ENCODE peak calls at places on chromosomes 12 and 14, in four cellular contexts. O, X, C and L are unnamed samples.

GRCh38 chr12:19674437-19674836 is 235.1 kb downstream of the AEBP2 start:
- DNase-seq in C (no peak), O (no peak), X (no peak), L (no peak)

GRCh38 chr12:92055877-92056276 is 89.8 kb downstream of the BTG1 start:
- DNase-seq in O (no peak), X (no peak), C (peak; percentile 51), L (no peak)

GRCh38 chr12:15982471-15982870 is 71.3 kb downstream of the DERA start:
- DNase-seq in O (no peak), X (peak; percentile 50), C (peak; percentile 28), L (no peak)

GRCh38 chr12:131929530-131930456 is 717 bp downstream of the PUS1 start:
- DNase-seq in O (no peak), C (peak; percentile 50), X (no peak), L (no peak)

GRCh38 chr12:111777345-111778045 is 10.8 kb downstream of the ALDH2 start:
- DNase-seq in X (no peak), C (peak; percentile 62), O (no peak), L (no peak)

GRCh38 chr12:123998960-123999359 is 25.9 kb downstream of the ZNF664 start:
- DNase-seq in C (no peak), O (no peak), X (no peak), L (no peak)

GRCh38 chr14:55580401-55581010 is 499 bp downstream of the KTN1 start:
- DNase-seq in X (no peak), C (peak; percentile 71), O (peak; percentile 88), L (no peak)

GRCh38 chr12:122265433-122265832 is 861 bp downstream of the VPS33A start:
- DNase-seq in O (no peak), C (no peak), X (no peak), L (no peak)

GRCh38 chr12:3832738-3833137 is 40.5 kb downstream of the PARP11 start:
- DNase-seq in O (no peak), X (no peak), C (no peak), L (no peak)

GRCh38 chr14:101225116-101225728 is 321.7 kb upstream of the RTL1 start:
- DNase-seq in C (peak; percentile 74), X (no peak), O (peak; percentile 68), L (no peak)

GRCh38 chr12:66898700-66899469 is 220.0 kb upstream of the GRIP1 start:
- DNase-seq in X (no peak), C (no peak), O (no peak), L (no peak)

GRCh38 chr12:87266305-87266704 is 762.9 kb downstream of the C12orf50 start:
- DNase-seq in C (peak; percentile 4), X (no peak), O (no peak), L (no peak)

GRCh38 chr12:120092531-120093335 is 23.8 kb downstream of the RAB35 start:
- DNase-seq in O (no peak), X (no peak), C (no peak), L (no peak)
- TF ChIP-seq CTCF in O (no peak), X (no peak), C (no peak), L (no peak)

DNA sequence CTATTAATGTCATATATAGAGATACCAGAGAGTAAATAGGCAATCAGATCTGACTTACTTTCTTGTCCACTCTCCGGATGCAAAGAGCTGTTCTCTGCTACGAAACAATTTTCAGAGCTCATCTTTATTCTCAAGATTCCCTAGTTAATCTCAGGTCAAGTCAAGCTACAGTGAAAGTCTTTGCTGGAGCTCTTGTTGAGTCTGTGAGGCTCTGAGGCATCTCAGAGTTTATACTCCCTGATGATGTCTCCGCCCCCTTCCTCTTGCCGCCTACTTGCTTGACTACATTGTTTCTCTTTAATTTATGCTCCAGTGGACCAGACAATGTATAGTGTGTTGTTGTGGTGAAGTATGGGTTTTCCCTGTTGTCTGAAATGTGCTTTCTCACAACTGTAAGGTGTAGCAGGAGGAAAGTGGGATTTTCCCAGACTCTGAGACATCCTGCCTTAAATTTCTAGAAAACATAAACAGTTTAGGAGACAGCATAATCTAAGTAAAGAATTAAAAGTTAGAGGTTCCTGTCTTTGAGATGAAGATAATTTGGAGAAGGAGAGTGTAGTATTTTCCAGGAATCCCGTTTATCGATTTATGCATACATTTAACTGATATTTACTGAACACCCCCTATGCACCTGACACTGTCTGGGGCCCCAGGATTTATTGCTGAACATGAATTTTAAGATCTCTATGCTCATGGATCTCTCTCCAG is at the start of gene CD69:
- DNase-seq in C (no peak), X (no peak), O (no peak), L (no peak)
- H3K4me3 ChIP-seq in C (no peak within 1 kb of the TSS), X (no peak within 1 kb of the TSS), O (no peak within 1 kb of the TSS), L (no peak within 1 kb of the TSS)

GRCh38 chr14:68921666-68922065 is 57.4 kb downstream of the ACTN1 start:
- DNase-seq in X (no peak), O (no peak), C (no peak), L (no peak)
- TF ChIP-seq CTCF in X (no peak), O (no peak), C (peak; percentile 5), L (no peak)

DNA sequence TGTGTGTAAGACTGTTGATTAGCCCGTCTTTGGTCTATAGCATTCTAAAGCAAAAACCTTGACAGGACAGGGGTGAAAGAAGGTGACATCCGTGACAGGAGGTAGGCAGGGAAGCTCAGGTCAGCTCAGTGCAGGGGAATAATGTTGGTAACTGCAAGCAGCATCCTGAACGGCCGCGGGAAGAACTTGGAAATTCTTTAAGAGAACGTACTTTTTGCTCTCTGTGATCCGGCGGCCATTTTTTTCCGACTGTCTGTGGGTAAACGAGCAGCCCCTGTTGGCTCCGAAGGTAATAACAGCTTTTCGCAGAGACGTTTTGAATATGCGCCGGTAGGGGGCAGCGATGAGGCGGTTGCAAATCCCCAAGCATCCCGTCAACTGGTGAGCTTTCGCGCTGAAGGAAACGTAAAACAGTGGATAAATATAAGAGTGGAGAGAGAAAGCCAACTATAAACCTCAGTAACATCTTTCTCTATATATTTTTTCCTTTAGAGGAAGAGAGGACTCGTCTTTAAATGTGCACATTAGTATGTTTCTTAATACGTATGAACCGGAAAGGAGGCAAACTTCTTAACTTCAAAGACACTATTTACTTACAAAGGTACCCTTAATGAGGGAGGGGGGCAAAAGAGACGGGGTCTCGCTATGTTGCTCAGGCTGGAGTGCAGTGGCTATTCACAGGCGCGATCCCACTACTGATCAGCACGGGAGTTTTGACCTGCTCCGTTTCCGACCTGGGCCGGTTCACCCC is 9.5 kb upstream of the NEMF start:
- DNase-seq in C (peak; percentile 93), X (peak; percentile 59), O (peak; percentile 98), L (peak; percentile 75)
- H3K4me3 ChIP-seq in C (peak overlapping the region; percentile 66), X (peak overlapping the region; percentile 67), O (peak overlapping the region; percentile 71), L (peak overlapping the region; percentile 59)

GRCh38 chr12:30514666-30515065 is 181.0 kb downstream of the IPO8 start:
- DNase-seq in C (no peak), O (no peak), X (no peak), L (no peak)

GRCh38 chr12:30517320-30517719 is 178.3 kb downstream of the IPO8 start:
- DNase-seq in X (no peak), O (no peak), C (no peak), L (no peak)

GRCh38 chr12:30519535-30519934 is 176.1 kb downstream of the IPO8 start:
- DNase-seq in C (no peak), X (no peak), O (no peak), L (no peak)

DNA sequence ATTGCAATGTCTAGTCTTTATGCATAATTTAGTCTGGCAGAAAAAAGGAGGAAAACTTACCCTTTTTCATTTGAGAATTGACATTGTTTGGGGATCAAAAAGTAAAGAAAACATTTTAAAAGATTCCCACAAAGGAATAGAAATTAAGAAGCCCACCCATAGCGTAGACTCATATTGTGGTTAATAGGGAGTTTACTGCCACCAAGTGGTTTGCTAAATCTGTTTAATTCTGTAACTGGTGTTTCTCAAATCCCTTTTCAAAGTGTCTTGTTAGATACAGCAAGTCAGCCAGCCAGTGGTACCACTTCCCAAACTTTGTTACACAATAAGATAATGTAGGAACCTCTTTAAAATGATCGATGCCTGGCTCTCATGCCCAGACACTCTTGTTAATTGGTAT is 180.3 kb downstream of the IPO8 start:
- DNase-seq in O (no peak), X (no peak), C (peak; percentile 30), L (peak; percentile 1)
- TF ChIP-seq CTCF in O (no peak), X (no peak), C (peak; percentile 62), L (no peak)